ENCODE peak calls at places on chromosomes 3 and 15, in five cellular contexts. One of them, this sample, is unnamed.

GRCh38 chr15:75238150-75238549 is 20.0 kb upstream of the GOLGA6C start:
- DNase-seq in activated B cell treated with CpG ODN at 0.5 μM for 24 hours: no peak
- DNase-seq in NCI-H1694 treated with DMSO at 0.1 percent for 48 hours: no peak
- DNase-seq in non-pigmented ciliary epithelial cell: no peak
- DNase-seq in stimulated activated naive CD4-positive, alpha-beta T cell: no peak
- DNase-seq in this sample: no peak

GRCh38 chr3:27216955-27217552 is 152.1 kb downstream of the NEK10 start:
- DNase-seq in non-pigmented ciliary epithelial cell: no peak
- DNase-seq in activated B cell treated with CpG ODN at 0.5 μM for 24 hours: no peak
- DNase-seq in stimulated activated naive CD4-positive, alpha-beta T cell: no peak
- DNase-seq in NCI-H1694 treated with DMSO at 0.1 percent for 48 hours: no peak
- DNase-seq in this sample: no peak

GRCh38 chr15:62365795-62366442 is 200.8 kb upstream of the C2CD4B start:
- DNase-seq in NCI-H1694 treated with DMSO at 0.1 percent for 48 hours: no peak
- DNase-seq in activated B cell treated with CpG ODN at 0.5 μM for 24 hours: no peak
- DNase-seq in non-pigmented ciliary epithelial cell: no peak
- DNase-seq in stimulated activated naive CD4-positive, alpha-beta T cell: no peak
- DNase-seq in this sample: peak

GRCh38 chr15:63491116-63491817 is 13.1 kb upstream of the USP3 start:
- DNase-seq in stimulated activated naive CD4-positive, alpha-beta T cell: no peak
- DNase-seq in non-pigmented ciliary epithelial cell: no peak
- DNase-seq in activated B cell treated with CpG ODN at 0.5 μM for 24 hours: no peak
- DNase-seq in NCI-H1694 treated with DMSO at 0.1 percent for 48 hours: no peak
- DNase-seq in this sample: no peak

GRCh38 chr15:35545316-35545824 is 595 bp downstream of the DPH6 start:
- DNase-seq in non-pigmented ciliary epithelial cell: no peak
- DNase-seq in NCI-H1694 treated with DMSO at 0.1 percent for 48 hours: no peak
- DNase-seq in stimulated activated naive CD4-positive, alpha-beta T cell: no peak
- DNase-seq in activated B cell treated with CpG ODN at 0.5 μM for 24 hours: no peak
- DNase-seq in this sample: peak

GRCh38 chr3:4751057-4752051 is 227.9 kb upstream of the BHLHE40 start:
- DNase-seq in non-pigmented ciliary epithelial cell: peak
- DNase-seq in stimulated activated naive CD4-positive, alpha-beta T cell: no peak
- DNase-seq in activated B cell treated with CpG ODN at 0.5 μM for 24 hours: no peak
- DNase-seq in NCI-H1694 treated with DMSO at 0.1 percent for 48 hours: no peak
- DNase-seq in this sample: no peak

GRCh38 chr3:195150194-195151118 is 120.5 kb downstream of the XXYLT1 start:
- DNase-seq in activated B cell treated with CpG ODN at 0.5 μM for 24 hours: no peak
- DNase-seq in non-pigmented ciliary epithelial cell: peak
- DNase-seq in stimulated activated naive CD4-positive, alpha-beta T cell: no peak
- DNase-seq in NCI-H1694 treated with DMSO at 0.1 percent for 48 hours: no peak
- DNase-seq in this sample: peak

GRCh38 chr3:160163259-160163878 is 61.9 kb upstream of the C3orf80 start:
- DNase-seq in non-pigmented ciliary epithelial cell: no peak
- DNase-seq in NCI-H1694 treated with DMSO at 0.1 percent for 48 hours: peak
- DNase-seq in activated B cell treated with CpG ODN at 0.5 μM for 24 hours: no peak
- DNase-seq in stimulated activated naive CD4-positive, alpha-beta T cell: no peak
- DNase-seq in this sample: peak

GRCh38 chr3:16449369-16449768 is 64.1 kb downstream of the RFTN1 start:
- DNase-seq in stimulated activated naive CD4-positive, alpha-beta T cell: no peak
- DNase-seq in non-pigmented ciliary epithelial cell: no peak
- DNase-seq in NCI-H1694 treated with DMSO at 0.1 percent for 48 hours: no peak
- DNase-seq in activated B cell treated with CpG ODN at 0.5 μM for 24 hours: no peak
- DNase-seq in this sample: no peak

GRCh38 chr3:138188013-138188352 is 882 bp downstream of the ARMC8 start:
- DNase-seq in stimulated activated naive CD4-positive, alpha-beta T cell: peak
- DNase-seq in NCI-H1694 treated with DMSO at 0.1 percent for 48 hours: no peak
- DNase-seq in non-pigmented ciliary epithelial cell: no peak
- DNase-seq in activated B cell treated with CpG ODN at 0.5 μM for 24 hours: no peak
- DNase-seq in this sample: no peak

GRCh38 chr3:98556164-98557130 is 24.7 kb downstream of the GPR15 start:
- DNase-seq in stimulated activated naive CD4-positive, alpha-beta T cell: no peak
- DNase-seq in activated B cell treated with CpG ODN at 0.5 μM for 24 hours: no peak
- DNase-seq in non-pigmented ciliary epithelial cell: no peak
- DNase-seq in NCI-H1694 treated with DMSO at 0.1 percent for 48 hours: no peak
- DNase-seq in this sample: no peak

GRCh38 chr3:121998030-121998580 is 23.9 kb downstream of the ILDR1 start:
- DNase-seq in non-pigmented ciliary epithelial cell: no peak
- DNase-seq in stimulated activated naive CD4-positive, alpha-beta T cell: no peak
- DNase-seq in NCI-H1694 treated with DMSO at 0.1 percent for 48 hours: no peak
- DNase-seq in activated B cell treated with CpG ODN at 0.5 μM for 24 hours: no peak
- DNase-seq in this sample: no peak

GRCh38 chr15:69080203-69080957 is 65.9 kb downstream of the NOX5 start:
- DNase-seq in non-pigmented ciliary epithelial cell: no peak
- DNase-seq in activated B cell treated with CpG ODN at 0.5 μM for 24 hours: no peak
- DNase-seq in stimulated activated naive CD4-positive, alpha-beta T cell: no peak
- DNase-seq in NCI-H1694 treated with DMSO at 0.1 percent for 48 hours: no peak
- DNase-seq in this sample: no peak

GRCh38 chr15:39478996-39479395 is 101.9 kb upstream of the THBS1 start:
- DNase-seq in non-pigmented ciliary epithelial cell: no peak
- DNase-seq in NCI-H1694 treated with DMSO at 0.1 percent for 48 hours: no peak
- DNase-seq in stimulated activated naive CD4-positive, alpha-beta T cell: no peak
- DNase-seq in activated B cell treated with CpG ODN at 0.5 μM for 24 hours: no peak
- DNase-seq in this sample: no peak

GRCh38 chr3:105953831-105954230 is 85.0 kb upstream of the CBLB start:
- DNase-seq in activated B cell treated with CpG ODN at 0.5 μM for 24 hours: no peak
- DNase-seq in non-pigmented ciliary epithelial cell: no peak
- DNase-seq in NCI-H1694 treated with DMSO at 0.1 percent for 48 hours: no peak
- DNase-seq in stimulated activated naive CD4-positive, alpha-beta T cell: no peak
- DNase-seq in this sample: no peak

GRCh38 chr3:118772036-118773030 is 262.3 kb downstream of the IGSF11 start:
- DNase-seq in stimulated activated naive CD4-positive, alpha-beta T cell: no peak
- DNase-seq in non-pigmented ciliary epithelial cell: no peak
- DNase-seq in NCI-H1694 treated with DMSO at 0.1 percent for 48 hours: peak
- DNase-seq in activated B cell treated with CpG ODN at 0.5 μM for 24 hours: no peak
- DNase-seq in this sample: no peak

GRCh38 chr15:79595271-79595670 is 163.1 kb downstream of the MINAR1 start:
- DNase-seq in NCI-H1694 treated with DMSO at 0.1 percent for 48 hours: no peak
- DNase-seq in stimulated activated naive CD4-positive, alpha-beta T cell: no peak
- DNase-seq in non-pigmented ciliary epithelial cell: no peak
- DNase-seq in activated B cell treated with CpG ODN at 0.5 μM for 24 hours: no peak
- DNase-seq in this sample: peak

GRCh38 chr3:138786788-138787276 is 47.9 kb downstream of the PIK3CB start:
- DNase-seq in stimulated activated naive CD4-positive, alpha-beta T cell: no peak
- DNase-seq in non-pigmented ciliary epithelial cell: no peak
- DNase-seq in NCI-H1694 treated with DMSO at 0.1 percent for 48 hours: no peak
- DNase-seq in activated B cell treated with CpG ODN at 0.5 μM for 24 hours: no peak
- DNase-seq in this sample: no peak

GRCh38 chr3:47296562-47297302 is 14.0 kb downstream of the KLHL18 start:
- DNase-seq in non-pigmented ciliary epithelial cell: no peak
- DNase-seq in stimulated activated naive CD4-positive, alpha-beta T cell: no peak
- DNase-seq in activated B cell treated with CpG ODN at 0.5 μM for 24 hours: no peak
- DNase-seq in NCI-H1694 treated with DMSO at 0.1 percent for 48 hours: no peak
- DNase-seq in this sample: no peak

GRCh38 chr3:21487520-21487919 is 263.5 kb downstream of the ZNF385D start:
- DNase-seq in NCI-H1694 treated with DMSO at 0.1 percent for 48 hours: no peak
- DNase-seq in stimulated activated naive CD4-positive, alpha-beta T cell: no peak
- DNase-seq in non-pigmented ciliary epithelial cell: no peak
- DNase-seq in activated B cell treated with CpG ODN at 0.5 μM for 24 hours: no peak
- DNase-seq in this sample: no peak

GRCh38 chr3:125115640-125116039 is 59.8 kb upstream of the HEG1 start:
- DNase-seq in stimulated activated naive CD4-positive, alpha-beta T cell: no peak
- DNase-seq in activated B cell treated with CpG ODN at 0.5 μM for 24 hours: no peak
- DNase-seq in NCI-H1694 treated with DMSO at 0.1 percent for 48 hours: no peak
- DNase-seq in non-pigmented ciliary epithelial cell: no peak
- DNase-seq in this sample: no peak

GRCh38 chr3:126166009-126166408 is 14.4 kb downstream of the ALDH1L1 start:
- DNase-seq in stimulated activated naive CD4-positive, alpha-beta T cell: no peak
- DNase-seq in NCI-H1694 treated with DMSO at 0.1 percent for 48 hours: no peak
- DNase-seq in activated B cell treated with CpG ODN at 0.5 μM for 24 hours: no peak
- DNase-seq in non-pigmented ciliary epithelial cell: no peak
- DNase-seq in this sample: no peak

GRCh38 chr3:44883999-44884431 is 9.6 kb downstream of the TGM4 start:
- DNase-seq in non-pigmented ciliary epithelial cell: peak
- DNase-seq in activated B cell treated with CpG ODN at 0.5 μM for 24 hours: no peak
- DNase-seq in NCI-H1694 treated with DMSO at 0.1 percent for 48 hours: no peak
- DNase-seq in stimulated activated naive CD4-positive, alpha-beta T cell: no peak
- DNase-seq in this sample: no peak

GRCh38 chr3:139339219-139339906 is 4.5 kb upstream of the MRPS22 start:
- DNase-seq in NCI-H1694 treated with DMSO at 0.1 percent for 48 hours: no peak
- DNase-seq in non-pigmented ciliary epithelial cell: peak
- DNase-seq in stimulated activated naive CD4-positive, alpha-beta T cell: no peak
- DNase-seq in activated B cell treated with CpG ODN at 0.5 μM for 24 hours: no peak
- DNase-seq in this sample: no peak

This sample was measured in NCI-H2171 treated with DMSO at 0.1 percent for 48 hours.